ENCODE peak calls at places on chromosomes 13 and 19, in ten cellular contexts. N is AG04450; B is ascending aorta; M is hepatocyte; Q is thyroid gland; H is left ventricle myocardium inferior; R is left lung; V is PC-3; E is CD8-positive, alpha-beta T cell; P is fibroblast of lung. T is an unnamed sample.

GRCh38 chr13:27359203-27359821 is 65.1 kb upstream of the GTF3A start:
- DNase-seq in P (peak), M (peak), N (peak), E (peak), V (peak), R (no peak), B (peak), H (peak), Q (peak), T (no peak)

GRCh38 chr19:916645-917322 is 349 bp upstream of the KISS1R start:
- DNase-seq in P (no peak), H (no peak), R (no peak), N (no peak), E (no peak), M (peak), V (no peak), Q (peak), B (no peak), T (no peak)

GRCh38 chr13:74168263-74168675 is 34.1 kb upstream of the KLF12 start:
- DNase-seq in M (peak), P (no peak), E (no peak), V (no peak), Q (no peak), N (no peak), H (no peak), R (no peak), B (no peak), T (no peak)

GRCh38 chr19:1315470-1316166 is 29.9 kb downstream of the EFNA2 start:
- DNase-seq in B (no peak), V (peak), E (no peak), M (peak), H (peak), N (no peak), R (peak), P (peak), Q (peak), T (peak)

GRCh38 chr13:34748561-34748960 is 193.5 kb upstream of the NBEA start:
- DNase-seq in R (no peak), N (no peak), M (no peak), V (no peak), P (no peak), H (no peak), B (no peak), Q (peak), E (no peak), T (no peak)

GRCh38 chr19:28711401-28711800 is 501.6 kb downstream of the UQCRFS1 start:
- DNase-seq in P (no peak), V (no peak), H (no peak), B (no peak), Q (no peak), R (no peak), E (no peak), N (no peak), M (no peak), T (no peak)

GRCh38 chr19:4730740-4731171 is 7.1 kb upstream of the DPP9 start:
- DNase-seq in B (no peak), P (no peak), R (no peak), E (peak), H (no peak), M (no peak), V (peak), N (no peak), Q (no peak), T (no peak)

GRCh38 chr13:94617389-94618000 is 15.8 kb downstream of the GPR180 start:
- DNase-seq in B (no peak), N (no peak), P (peak), R (no peak), V (peak), M (peak), Q (no peak), H (no peak), E (no peak), T (no peak)

GRCh38 chr19:1521636-1522035 is 2.2 kb upstream of the PLK5 start:
- DNase-seq in E (no peak), V (no peak), Q (no peak), B (no peak), R (no peak), N (no peak), P (no peak), M (no peak), H (peak), T (no peak)

GRCh38 chr13:51585696-51586095 is 1.4 kb downstream of the WDFY2 start:
- DNase-seq in M (no peak), H (no peak), P (no peak), R (no peak), E (no peak), B (no peak), N (no peak), Q (no peak), V (peak), T (no peak)

GRCh38 chr19:29662604-29663404 is 2.5 kb upstream of the PLEKHF1 start:
- DNase-seq in B (peak), Q (peak), N (peak), E (no peak), V (peak), P (peak), H (peak), R (peak), M (peak), T (peak)

GRCh38 chr13:99434258-99434788 is 66.9 kb upstream of the TM9SF2 start:
- DNase-seq in P (no peak), R (no peak), H (no peak), M (peak), E (peak), N (no peak), V (no peak), Q (no peak), B (no peak), T (no peak)

GRCh38 chr19:17078038-17078919 is 2.7 kb downstream of the MYO9B start:
- DNase-seq in H (no peak), N (no peak), Q (no peak), R (peak), M (no peak), P (no peak), B (no peak), E (no peak), V (no peak), T (no peak)

GRCh38 chr13:31697290-31697689 is 42.0 kb upstream of the RXFP2 start:
- DNase-seq in E (no peak), H (no peak), Q (no peak), P (no peak), R (no peak), N (no peak), V (no peak), M (no peak), B (no peak), T (no peak)

GRCh38 chr19:48194041-48194871 is 23.8 kb downstream of the ZSWIM9 start:
- DNase-seq in Q (no peak), E (no peak), V (no peak), R (no peak), N (no peak), M (no peak), H (no peak), B (peak), P (no peak), T (no peak)

GRCh38 chr19:31352782-31353651 is 3.8 kb upstream of the TSHZ3 start:
- DNase-seq in R (no peak), B (no peak), H (no peak), M (no peak), Q (no peak), V (no peak), E (no peak), P (peak), N (no peak), T (no peak)

GRCh38 chr19:34985249-34986022 is 14.7 kb upstream of the GRAMD1A start:
- DNase-seq in B (peak), Q (peak), P (peak), E (no peak), M (no peak), R (no peak), N (no peak), H (peak), V (no peak), T (peak)

GRCh38 chr19:46791944-46792343 is 3.5 kb upstream of the SLC1A5 start:
- DNase-seq in M (no peak), H (no peak), B (no peak), Q (no peak), E (no peak), R (no peak), N (no peak), V (no peak), P (no peak), T (no peak)

GRCh38 chr13:26965976-26966375 is 205.4 kb upstream of the GPR12 start:
- DNase-seq in R (no peak), H (peak), Q (no peak), B (no peak), M (peak), V (no peak), N (peak), E (no peak), P (peak), T (peak)

GRCh38 chr19:47641891-47642485 is 33.1 kb downstream of the BICRA start:
- DNase-seq in R (no peak), H (no peak), N (no peak), E (no peak), V (no peak), M (no peak), Q (no peak), B (no peak), P (peak), T (no peak)

GRCh38 chr19:34995551-34995950 is 4.6 kb upstream of the GRAMD1A start:
- DNase-seq in B (no peak), N (no peak), P (no peak), E (no peak), Q (no peak), H (no peak), V (no peak), M (no peak), R (no peak), T (no peak)

GRCh38 chr19:46787331-46788100 is 878 bp downstream of the SLC1A5 start:
- DNase-seq in H (peak), N (no peak), Q (peak), B (peak), V (peak), M (peak), R (peak), E (no peak), P (peak), T (peak)

DNA sequence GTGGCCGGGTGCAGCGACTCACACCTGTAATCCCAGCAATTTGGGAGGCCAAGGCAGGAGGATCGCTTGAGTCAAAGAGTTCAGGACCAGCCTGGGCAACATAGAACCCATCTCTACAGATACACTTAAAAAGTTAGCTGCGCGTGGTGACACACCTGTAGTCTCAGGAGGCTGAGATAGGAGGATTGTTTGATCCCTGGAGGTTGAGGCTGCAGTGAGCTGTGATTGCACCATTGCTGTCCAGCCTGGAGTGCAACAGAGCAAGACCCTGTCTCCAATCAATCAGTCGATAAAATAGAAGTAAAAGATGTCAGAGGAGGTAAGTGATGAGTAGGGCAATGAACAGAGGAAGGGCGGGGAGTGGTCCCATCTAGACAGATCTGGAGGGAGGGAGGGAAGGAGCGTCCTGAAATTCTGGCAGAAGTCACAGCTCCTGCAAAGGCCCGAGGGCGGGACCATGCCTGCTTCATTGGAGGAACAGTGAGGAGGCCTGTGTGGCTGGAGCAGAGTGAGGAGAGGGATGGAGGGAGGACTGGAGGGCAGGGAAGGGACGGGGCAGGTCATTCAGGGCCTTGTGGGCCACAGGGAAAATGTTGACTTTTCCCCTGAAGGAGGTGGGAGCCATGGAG is 9.7 kb downstream of the SMIM24 start:
- DNase-seq in B (no peak), R (no peak), V (no peak), M (no peak), P (no peak), Q (no peak), H (no peak), N (no peak), E (no peak), T (peak)
- TF ChIP-seq CTCF in B (no peak), R (no peak), V (no peak), M (no peak), P (no peak), Q (no peak), H (no peak), N (no peak), E (no peak), T (no peak)

DNA sequence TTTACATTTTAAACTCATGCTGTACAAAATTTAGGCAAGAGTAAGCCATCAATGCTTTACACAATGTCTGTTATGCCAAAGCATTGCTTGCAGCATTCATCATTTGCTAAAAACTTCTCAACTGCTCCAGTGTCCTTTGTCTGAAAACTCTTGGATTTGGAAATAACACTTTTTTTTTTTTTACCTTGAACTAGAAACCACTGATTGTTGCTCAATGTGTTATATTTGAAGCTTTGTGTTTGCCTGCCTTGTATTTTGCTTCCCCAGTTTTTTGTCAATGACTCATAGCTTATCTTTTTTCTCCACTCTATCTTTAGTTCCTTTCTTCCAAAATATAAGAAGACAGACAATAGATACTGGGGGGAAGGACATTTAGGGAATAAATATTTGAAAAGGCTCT is 31.3 kb downstream of the CCDC122 start:
- DNase-seq in Q (no peak), N (peak), R (no peak), M (no peak), V (peak), E (no peak), P (peak), H (no peak), B (no peak), T (no peak)
- H3K27ac ChIP-seq in Q (no peak), N (no peak), R (no peak), M (no peak), V (no peak), E (no peak), P (no peak), H (no peak), B (no peak), T (no peak)

GRCh38 chr19:3137139-3137538 is 1.3 kb downstream of the GNA15 start:
- DNase-seq in E (no peak), H (no peak), M (no peak), P (peak), R (no peak), Q (no peak), B (no peak), V (no peak), N (no peak), T (no peak)
- H3K4me3 ChIP-seq in E (no peak), H (peak), M (no peak), P (no peak), R (peak), Q (no peak), B (peak), V (no peak), N (no peak), T (peak)

GRCh38 chr19:38141108-38141507 is 82.9 kb downstream of the DPF1 start:
- DNase-seq in V (no peak), E (no peak), M (no peak), P (no peak), R (no peak), B (no peak), N (no peak), Q (no peak), H (no peak), T (no peak)

GRCh38 chr19:38144667-38145066 is 79.4 kb downstream of the DPF1 start:
- DNase-seq in N (no peak), V (no peak), R (no peak), H (no peak), E (no peak), Q (no peak), P (no peak), M (no peak), B (no peak), T (no peak)

GRCh38 chr19:38145627-38146026 is 78.4 kb downstream of the DPF1 start:
- DNase-seq in R (no peak), H (no peak), B (no peak), V (no peak), P (peak), E (no peak), N (no peak), Q (no peak), M (no peak), T (no peak)

GRCh38 chr19:38143847-38144246 is 80.2 kb downstream of the DPF1 start:
- DNase-seq in N (no peak), M (no peak), V (no peak), E (no peak), R (no peak), B (no peak), P (no peak), Q (no peak), H (no peak), T (no peak)

DNA sequence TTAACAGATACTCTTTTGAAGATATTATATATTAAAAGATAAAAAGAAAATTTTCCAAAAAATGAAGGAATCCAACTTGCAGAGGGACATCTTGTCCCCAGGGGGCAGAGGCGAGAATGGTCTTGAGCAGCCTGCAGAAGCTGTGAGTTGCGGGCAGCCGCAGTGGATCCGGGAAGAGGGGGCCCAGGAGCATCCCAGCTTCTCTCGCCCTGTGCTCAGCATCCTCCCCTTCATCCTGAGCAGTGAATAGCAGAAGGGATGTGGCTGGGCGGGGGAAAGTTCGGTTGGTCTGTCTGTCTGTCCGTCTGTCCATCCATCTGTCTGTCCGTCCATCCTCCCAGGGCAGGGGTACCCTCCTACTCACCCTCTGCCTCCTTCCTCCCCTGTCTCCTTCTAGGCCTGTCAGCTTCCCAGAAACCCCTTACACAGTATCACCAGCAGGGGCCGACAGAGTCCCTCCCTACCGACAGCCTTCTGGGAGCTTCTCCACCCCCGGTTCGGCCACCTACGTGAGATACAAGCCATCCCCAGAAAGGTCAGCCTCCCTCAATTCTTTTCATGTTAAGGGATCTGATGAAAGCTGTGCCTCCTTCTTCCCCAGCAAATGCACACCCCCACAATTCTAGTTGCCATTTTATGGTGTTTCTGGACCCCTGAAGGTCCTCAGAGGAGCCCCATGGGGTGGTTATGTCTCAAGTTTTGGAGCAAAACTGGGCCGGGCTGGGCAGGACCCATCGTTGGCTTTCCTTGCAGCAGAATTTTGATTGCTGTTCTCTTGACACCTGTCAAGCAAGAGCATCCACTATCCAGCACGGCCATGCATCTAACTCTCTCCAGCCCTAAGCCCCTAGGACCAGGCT is 81.6 kb downstream of the DPF1 start:
- DNase-seq in E (no peak), N (no peak), R (no peak), H (peak), B (peak), V (peak), P (peak), M (peak), Q (peak), T (no peak)
- TF ChIP-seq CTCF in E (no peak), N (peak), R (peak), H (peak), B (peak), V (peak), P (peak), M (peak), Q (no peak), T (peak)

DNA sequence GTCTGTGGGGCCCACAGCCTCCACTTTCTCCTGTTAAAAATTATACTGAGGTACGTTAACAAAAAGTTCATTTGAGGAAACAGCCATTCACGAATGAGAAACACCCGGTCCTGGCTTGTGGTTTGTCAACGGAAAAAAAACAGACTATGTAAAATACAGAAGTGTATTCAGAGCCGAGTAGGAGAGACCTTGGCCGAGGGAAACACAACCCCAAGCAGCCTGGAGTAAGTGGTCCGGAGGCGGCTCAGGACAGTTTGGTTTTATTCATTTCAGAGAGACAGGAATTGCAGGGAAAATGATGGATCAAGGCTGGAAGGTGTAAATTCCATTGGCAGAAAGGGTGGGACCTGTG is 714 bp downstream of the ZNF439 start:
- DNase-seq in P (peak), R (no peak), N (no peak), M (no peak), V (no peak), E (no peak), B (no peak), H (no peak), Q (peak), T (no peak)
- H3K27ac ChIP-seq in P (no peak), R (peak), N (no peak), M (peak), V (no peak), E (peak), B (peak), H (no peak), Q (peak), T (peak)

DNA sequence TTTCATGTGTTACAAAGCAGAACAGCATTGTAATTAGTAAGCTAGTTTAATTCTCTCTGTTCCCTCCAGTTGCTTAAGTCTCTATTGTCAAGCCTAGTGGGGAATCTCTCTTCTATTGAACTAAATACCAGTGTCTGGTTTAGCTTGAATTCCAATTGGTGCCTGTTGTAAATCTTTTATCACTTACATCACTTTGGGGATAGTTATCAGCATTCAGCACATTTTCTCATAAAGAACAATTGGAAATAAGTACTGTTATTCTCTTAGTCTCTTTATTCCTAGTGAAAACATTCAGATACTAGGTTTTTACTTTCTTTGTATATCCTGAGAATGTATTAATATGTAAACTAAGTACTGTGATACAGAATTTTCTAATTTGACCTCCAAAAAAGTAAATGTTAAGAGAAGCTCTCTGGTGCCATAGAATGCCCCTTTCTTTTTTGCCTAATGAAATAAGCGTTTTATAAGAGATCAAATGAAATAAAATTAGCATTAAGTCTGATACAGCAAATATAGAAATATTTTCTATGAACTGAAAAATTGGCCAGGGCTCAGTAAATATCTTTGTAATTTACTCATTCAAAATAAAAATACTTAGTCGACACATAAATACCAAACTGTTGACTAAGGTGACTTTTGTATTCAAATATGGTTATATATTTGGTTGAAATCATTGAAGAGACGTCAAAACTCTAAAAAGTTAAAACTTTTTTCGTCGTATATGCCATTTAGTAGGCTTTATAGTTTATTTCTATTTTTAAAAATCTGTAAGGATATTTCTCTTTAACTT is 25.4 kb downstream of the IPO5 start:
- DNase-seq in N (no peak), M (no peak), P (peak), E (no peak), V (peak), R (no peak), Q (no peak), H (no peak), B (no peak), T (no peak)
- H3K4me3 ChIP-seq in N (peak), M (no peak), P (peak), E (no peak), V (peak), R (no peak), Q (no peak), H (no peak), B (peak), T (no peak)